ENCODE peak calls at places on chromosomes 12 and 14, in five cellular contexts. J is BJ, Y is GM23338, L is Peyer's patch, Q is breast epithelium. T is an unnamed sample.
A peak's percentile ranks its signal among the peaks of the same experiment; 100 is the strongest.

GRCh38 chr12:47935196-47935595 is 28.2 kb upstream of the TMEM106C start:
- DNase-seq in J (peak; percentile 83), Y (no peak), L (peak; percentile 56), Q (no peak), T (no peak)

GRCh38 chr12:47722926-47723631 is 2.2 kb downstream of the ENDOU start:
- DNase-seq in J (no peak), Y (no peak), L (no peak), Q (no peak), T (no peak)

GRCh38 chr14:26531894-26532293 is 65.9 kb downstream of the NOVA1 start:
- DNase-seq in J (no peak), Y (peak; percentile 7), L (no peak), Q (no peak), T (no peak)

GRCh38 chr14:91103116-91103515 is 10.8 kb upstream of the DGLUCY start:
- DNase-seq in J (no peak), Y (no peak), L (no peak), Q (no peak), T (no peak)

GRCh38 chr14:101215266-101215665 is 311.7 kb upstream of the RTL1 start:
- DNase-seq in J (no peak), Y (no peak), L (peak; percentile 11), Q (peak; percentile 20), T (peak; percentile 15)

GRCh38 chr14:68678471-68678870 is 114.4 kb downstream of the ZFP36L1 start:
- DNase-seq in J (no peak), Y (no peak), L (no peak), Q (no peak), T (no peak)

GRCh38 chr14:56490379-56490778 is 89.2 kb upstream of the TMEM260 start:
- DNase-seq in J (no peak), Y (peak; percentile 68), L (no peak), Q (no peak), T (no peak)

GRCh38 chr12:98221243-98221808 is 294.1 kb upstream of the TMPO start:
- DNase-seq in J (no peak), Y (no peak), L (no peak), Q (no peak), T (no peak)

GRCh38 chr14:101492716-101493115 is 68.6 kb upstream of the DIO3 start:
- DNase-seq in J (no peak), Y (no peak), L (peak; percentile 26), Q (peak; percentile 14), T (no peak)

GRCh38 chr12:26287666-26288408 is 92.5 kb downstream of the SSPN start:
- DNase-seq in J (no peak), Y (no peak), L (no peak), Q (peak; percentile 86), T (no peak)

GRCh38 chr12:78387721-78388120 is 476.9 kb upstream of the SYT1 start:
- DNase-seq in J (no peak), Y (no peak), L (no peak), Q (no peak), T (no peak)

GRCh38 chr14:31025335-31026075 is at the start of gene AP4S1:
- DNase-seq in J (no peak), Y (peak; percentile 71), L (peak; percentile 75), Q (peak; percentile 57), T (peak; percentile 38)

GRCh38 chr12:78887008-78887407 is 22.4 kb downstream of the SYT1 start:
- DNase-seq in J (no peak), Y (no peak), L (no peak), Q (no peak), T (no peak)

GRCh38 chr12:75257510-75257909 is 47.9 kb upstream of the KCNC2 start:
- DNase-seq in J (no peak), Y (no peak), L (no peak), Q (no peak), T (no peak)

GRCh38 chr14:94681300-94682060 is 69.3 kb downstream of the SERPINA3 start:
- DNase-seq in J (no peak), Y (peak; percentile 80), L (peak; percentile 48), Q (no peak), T (no peak)

GRCh38 chr12:70756791-70757190 is 119.6 kb upstream of the PTPRB start:
- DNase-seq in J (no peak), Y (no peak), L (no peak), Q (no peak), T (no peak)

GRCh38 chr14:20614038-20614840 is 23.1 kb upstream of the RNASE12 start:
- DNase-seq in J (no peak), Y (no peak), L (no peak), Q (no peak), T (no peak)

GRCh38 chr12:120265203-120265482 is 387 bp downstream of the PXN start:
- DNase-seq in J (no peak), Y (no peak), L (peak; percentile 50), Q (no peak), T (no peak)

GRCh38 chr12:120264511-120265202 is 873 bp downstream of the PXN start:
- DNase-seq in J (no peak), Y (peak; percentile 32), L (no peak), Q (no peak), T (no peak)

GRCh38 chr12:120262852-120263724 is 2.4 kb downstream of the PXN start:
- DNase-seq in J (no peak), Y (no peak), L (peak; percentile 51), Q (no peak), T (no peak)

GRCh38 chr12:120264086-120264485 is 1.4 kb downstream of the PXN start:
- DNase-seq in J (no peak), Y (no peak), L (no peak), Q (no peak), T (no peak)

GRCh38 chr12:120263725-120264040 is 1.8 kb downstream of the PXN start:
- DNase-seq in J (no peak), Y (no peak), L (no peak), Q (no peak), T (no peak)
- H3K4me3 ChIP-seq in J (peak overlapping the region; percentile 95), Y (peak overlapping the region; percentile 87), L (peak overlapping the region; percentile 100), Q (peak overlapping the region; percentile 98), T (peak overlapping the region; percentile 77)

GRCh38 chr14:52769889-52770288 is 21.5 kb downstream of the GNPNAT1 start:
- DNase-seq in J (no peak), Y (no peak), L (no peak), Q (no peak), T (no peak)
- H3K36me3 ChIP-seq in J (peaks cover 2% of the 10 kb centered on the region), Y (peaks cover 11% of the 10 kb centered on the region), L (peaks cover 62% of the 10 kb centered on the region), Q (no peaks in the 10 kb centered on the region), T (peaks cover 38% of the 10 kb centered on the region)

DNA sequence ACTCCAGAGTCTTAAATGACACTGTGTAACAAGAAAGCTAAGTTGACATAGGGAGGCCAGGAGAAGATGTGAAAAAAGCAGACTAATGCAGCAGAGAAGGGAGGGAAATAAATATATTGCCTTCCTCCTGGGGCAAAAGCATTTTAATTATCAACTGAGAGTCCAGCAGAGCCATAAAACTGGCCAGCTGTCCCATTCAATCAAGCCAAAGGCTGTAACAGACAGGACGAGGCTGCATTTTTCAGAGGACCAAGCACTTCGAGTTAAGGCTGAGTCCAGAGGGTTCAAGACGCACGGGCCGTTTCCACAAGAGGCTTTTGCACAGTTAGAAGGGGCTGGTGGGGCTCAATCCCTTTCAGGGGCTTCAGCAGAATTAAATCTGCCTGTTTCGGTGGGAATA is 20.4 kb downstream of the MAP3K9 start:
- DNase-seq in J (no peak), Y (no peak), L (no peak), Q (no peak), T (no peak)
- H3K4me3 ChIP-seq in J (no peak overlapping the region), Y (no peak overlapping the region), L (no peak overlapping the region), Q (no peak overlapping the region), T (no peak overlapping the region)

GRCh38 chr12:113370923-113371682 is 12.7 kb downstream of the PLBD2 start:
- DNase-seq in J (no peak), Y (no peak), L (no peak), Q (no peak), T (no peak)
- H3K36me3 ChIP-seq in J (peaks cover 14% of the 10 kb centered on the region), Y (no peaks in the 10 kb centered on the region), L (peaks cover 16% of the 10 kb centered on the region), Q (peaks cover 13% of the 10 kb centered on the region), T (no peaks in the 10 kb centered on the region)

DNA sequence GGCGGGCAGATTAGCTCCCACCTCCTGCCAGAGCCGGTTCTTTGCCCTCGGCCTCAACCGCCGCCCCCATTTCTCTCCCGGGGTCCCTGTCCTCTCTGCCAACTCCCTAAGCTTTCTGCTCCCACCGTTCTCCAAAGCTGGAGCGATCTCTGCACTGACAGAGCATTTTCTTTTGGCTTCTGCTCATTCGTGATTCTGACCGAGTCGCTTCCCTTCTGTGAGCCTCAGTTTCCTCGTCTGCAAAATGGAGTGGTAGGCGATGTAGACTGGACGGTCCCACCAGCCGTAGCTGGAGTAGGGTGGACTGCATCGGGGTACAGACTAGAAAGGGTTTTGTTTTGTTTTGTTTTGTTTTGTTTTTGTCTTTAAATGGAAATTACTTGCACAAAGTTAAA is 2.4 kb downstream of the VSX2 start:
- DNase-seq in J (no peak), Y (no peak), L (no peak), Q (no peak), T (no peak)
- H3K4me3 ChIP-seq in J (no peak overlapping the region), Y (peak overlapping the region; percentile 69), L (no peak overlapping the region), Q (peak overlapping the region; percentile 64), T (peak overlapping the region; percentile 37)

DNA sequence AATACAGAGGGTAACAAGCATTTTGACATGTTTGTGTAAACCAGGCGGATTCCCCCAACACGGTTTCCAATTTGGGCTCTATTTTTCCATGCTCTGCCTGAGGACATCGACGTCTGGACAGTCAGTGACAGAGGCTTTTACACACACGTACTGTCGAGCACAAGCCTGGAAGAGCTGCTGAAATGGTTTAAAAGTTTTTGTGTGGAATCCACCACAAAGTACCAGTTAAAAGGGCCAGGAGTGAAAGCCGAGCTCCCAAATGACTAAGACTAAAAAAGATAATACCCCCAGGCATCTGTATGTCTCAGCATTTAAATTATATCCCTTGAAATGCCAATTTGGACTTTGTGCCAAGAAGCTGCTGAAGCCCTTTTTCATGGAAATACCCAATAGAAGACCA is 173.2 kb downstream of the EGLN3 start:
- DNase-seq in J (no peak), Y (no peak), L (no peak), Q (no peak), T (no peak)
- H3K36me3 ChIP-seq in J (no peaks in the 10 kb centered on the region), Y (no peaks in the 10 kb centered on the region), L (no peaks in the 10 kb centered on the region), Q (no peaks in the 10 kb centered on the region), T (no peaks in the 10 kb centered on the region)

DNA sequence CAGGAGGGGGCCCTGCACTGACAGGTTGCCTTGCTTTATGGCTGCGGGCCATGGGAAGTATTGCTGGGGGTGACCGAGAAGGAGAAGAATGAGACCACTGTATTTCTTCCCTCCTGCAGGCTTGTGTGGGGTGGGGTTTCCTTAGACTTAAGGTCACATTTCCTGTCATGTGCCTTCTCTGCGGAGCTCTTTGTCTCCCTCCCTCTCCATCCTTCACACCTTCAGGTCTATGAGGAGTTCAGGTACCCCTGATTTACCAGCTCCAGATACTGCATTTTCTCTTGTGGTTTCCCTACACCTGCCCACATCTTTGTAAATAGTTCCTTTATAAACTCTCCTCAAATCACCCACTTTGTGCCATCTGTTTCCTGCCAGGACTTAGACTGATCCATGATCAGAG is 3.6 kb downstream of the FNTB start:
- DNase-seq in J (no peak), Y (no peak), L (no peak), Q (no peak), T (peak; percentile 24)
- H3K4me3 ChIP-seq in J (no peak overlapping the region), Y (no peak overlapping the region), L (no peak overlapping the region), Q (no peak overlapping the region), T (peak overlapping the region; percentile 36)